ENCODE peak calls at places on chromosomes 2 and 18, in eight cellular contexts. K is foreskin fibroblast, Y is mammary epithelial cell, M is WERI-Rb-1, S is fibroblast of lung, F is heart left ventricle, L is choroid plexus epithelial cell, G is adrenal gland. Z is an unnamed sample.

GRCh38 chr18:58758606-58759005 is 87.3 kb downstream of the MALT1 start:
- DNase-seq in Y (no peak), F (no peak), M (no peak), L (no peak), G (peak; percentile 21), S (no peak), K (no peak), Z (no peak)

GRCh38 chr18:75824661-75825060 is 397.2 kb upstream of the SMIM21 start:
- DNase-seq in Y (no peak), K (no peak), S (no peak), L (no peak), G (no peak), F (no peak), M (peak; percentile 46), Z (no peak)

GRCh38 chr2:100483892-100484291 is 13.6 kb downstream of the NMS start:
- DNase-seq in L (no peak), K (no peak), G (no peak), Y (no peak), M (no peak), S (no peak), F (no peak), Z (no peak)

GRCh38 chr2:41141146-41141791 is 689.4 kb upstream of the SLC8A1 start:
- DNase-seq in G (no peak), L (no peak), S (no peak), K (no peak), Y (no peak), F (no peak), M (no peak), Z (no peak)

GRCh38 chr18:53268455-53268854 is 928.5 kb downstream of the DCC start:
- DNase-seq in Y (no peak), F (no peak), K (no peak), S (no peak), L (no peak), G (no peak), M (no peak), Z (no peak)

GRCh38 chr2:96251721-96252292 is 14.0 kb downstream of the TMEM127 start:
- DNase-seq in L (peak; percentile 94), K (peak; percentile 91), F (peak; percentile 77), S (peak; percentile 98), G (peak; percentile 99), M (peak; percentile 85), Y (peak; percentile 81), Z (no peak)

GRCh38 chr18:24616638-24617037 is 156.2 kb downstream of the HRH4 start:
- DNase-seq in M (no peak), F (no peak), K (no peak), Y (no peak), L (no peak), S (no peak), G (no peak), Z (no peak)

GRCh38 chr2:16084274-16084673 is 143.9 kb downstream of the MYCN start:
- DNase-seq in S (no peak), G (no peak), M (no peak), K (no peak), Y (no peak), F (no peak), L (no peak), Z (no peak)

GRCh38 chr2:75416420-75417342 is 144.1 kb downstream of the EVA1A start:
- DNase-seq in G (no peak), S (no peak), K (no peak), F (no peak), M (no peak), L (no peak), Y (no peak), Z (no peak)

DNA sequence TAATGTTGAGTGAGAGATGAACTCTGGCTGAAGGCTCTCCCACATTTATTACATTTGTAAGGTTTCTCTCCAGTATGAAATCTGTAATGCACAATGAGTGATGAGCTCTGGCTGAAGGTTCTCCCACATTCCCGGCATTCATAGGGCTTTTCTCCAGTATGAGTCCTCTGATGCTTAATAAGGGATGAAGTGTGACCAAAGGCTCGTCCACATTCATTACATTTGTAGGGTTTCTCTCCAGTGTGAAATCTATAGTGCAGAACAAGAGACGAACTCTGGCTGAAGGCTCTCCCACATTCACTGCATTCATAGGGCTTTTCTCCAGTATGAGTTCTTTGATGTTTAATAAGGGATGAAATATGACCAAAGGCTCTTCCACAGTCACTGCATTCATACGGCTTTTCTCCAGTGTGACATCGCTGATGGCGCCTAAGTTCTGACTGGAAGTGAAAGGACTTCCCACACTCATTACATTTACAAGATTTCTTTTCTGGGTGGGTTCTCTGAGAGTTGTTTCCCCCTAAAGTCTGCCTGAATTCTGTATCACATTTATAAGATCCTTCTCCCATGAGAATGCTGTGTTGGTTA is 10.2 kb downstream of the ZNF514 start:
- DNase-seq in M (no peak), L (peak; percentile 8), F (no peak), S (peak; percentile 10), Y (no peak), K (no peak), G (no peak), Z (no peak)
- H3K4me3 ChIP-seq in M (no peak overlapping the region), L (no peak overlapping the region), F (no peak overlapping the region), S (no peak overlapping the region), Y (no peak overlapping the region), K (no peak overlapping the region), G (no peak overlapping the region), Z (no peak overlapping the region)

GRCh38 chr2:88345842-88346241 is 106.7 kb downstream of the FOXI3 start:
- DNase-seq in S (no peak), F (no peak), L (no peak), Y (no peak), G (no peak), K (no peak), M (no peak), Z (no peak)

GRCh38 chr2:88355486-88355885 is 97.0 kb downstream of the FOXI3 start:
- DNase-seq in S (no peak), K (no peak), L (no peak), G (no peak), Y (no peak), M (no peak), F (no peak), Z (no peak)

GRCh38 chr2:88350641-88351601 is 101.6 kb downstream of the FOXI3 start:
- DNase-seq in M (peak; percentile 31), S (no peak), G (peak; percentile 72), L (peak; percentile 23), K (no peak), F (peak; percentile 40), Y (peak; percentile 47), Z (peak; percentile 58)

DNA sequence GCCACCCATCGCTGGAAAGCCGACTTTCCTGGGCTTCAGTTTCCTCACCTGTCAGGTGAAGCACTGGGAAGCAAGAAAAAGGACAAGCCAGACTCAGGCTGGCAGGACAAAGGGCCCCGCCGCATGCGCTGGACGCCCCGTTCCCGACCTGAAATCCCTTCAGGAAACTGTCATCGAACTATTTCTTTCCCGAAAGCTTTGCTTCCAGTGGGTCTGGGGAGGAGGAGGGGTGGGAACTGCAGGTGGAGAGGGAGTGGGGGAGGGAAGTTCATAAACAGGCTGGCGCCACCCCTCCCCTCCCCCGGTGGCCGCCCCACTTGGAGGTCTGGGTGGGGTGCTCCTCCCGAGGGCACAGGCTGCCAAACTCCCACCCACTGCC is 102.2 kb downstream of the FOXI3 start:
- DNase-seq in L (no peak), F (no peak), Y (no peak), G (no peak), K (no peak), S (no peak), M (no peak), Z (no peak)
- H3K4me3 ChIP-seq in L (no peak overlapping the region), F (peak overlapping the region; percentile 16), Y (peak overlapping the region; percentile 39), G (peak overlapping the region; percentile 49), K (no peak overlapping the region), S (no peak overlapping the region), M (no peak overlapping the region), Z (no peak overlapping the region)

GRCh38 chr2:200713704-200714064 is 98.0 kb upstream of the BZW1 start:
- DNase-seq in L (no peak), S (no peak), G (no peak), F (no peak), M (no peak), Y (no peak), K (no peak), Z (no peak)
- H3K4me3 ChIP-seq in L (no peak overlapping the region), S (no peak overlapping the region), G (no peak overlapping the region), F (no peak overlapping the region), M (no peak overlapping the region), Y (no peak overlapping the region), K (no peak overlapping the region), Z (no peak overlapping the region)

GRCh38 chr18:3245185-3245564 is 2.4 kb upstream of the MYL12A start:
- DNase-seq in Y (no peak), G (no peak), M (no peak), L (no peak), F (no peak), K (no peak), S (no peak), Z (no peak)
- H3K4me3 ChIP-seq in Y (peak overlapping the region; percentile 48), G (peak overlapping the region; percentile 66), M (no peak overlapping the region), L (no peak overlapping the region), F (peak overlapping the region; percentile 85), K (peak overlapping the region; percentile 92), S (no peak overlapping the region), Z (no peak overlapping the region)

DNA sequence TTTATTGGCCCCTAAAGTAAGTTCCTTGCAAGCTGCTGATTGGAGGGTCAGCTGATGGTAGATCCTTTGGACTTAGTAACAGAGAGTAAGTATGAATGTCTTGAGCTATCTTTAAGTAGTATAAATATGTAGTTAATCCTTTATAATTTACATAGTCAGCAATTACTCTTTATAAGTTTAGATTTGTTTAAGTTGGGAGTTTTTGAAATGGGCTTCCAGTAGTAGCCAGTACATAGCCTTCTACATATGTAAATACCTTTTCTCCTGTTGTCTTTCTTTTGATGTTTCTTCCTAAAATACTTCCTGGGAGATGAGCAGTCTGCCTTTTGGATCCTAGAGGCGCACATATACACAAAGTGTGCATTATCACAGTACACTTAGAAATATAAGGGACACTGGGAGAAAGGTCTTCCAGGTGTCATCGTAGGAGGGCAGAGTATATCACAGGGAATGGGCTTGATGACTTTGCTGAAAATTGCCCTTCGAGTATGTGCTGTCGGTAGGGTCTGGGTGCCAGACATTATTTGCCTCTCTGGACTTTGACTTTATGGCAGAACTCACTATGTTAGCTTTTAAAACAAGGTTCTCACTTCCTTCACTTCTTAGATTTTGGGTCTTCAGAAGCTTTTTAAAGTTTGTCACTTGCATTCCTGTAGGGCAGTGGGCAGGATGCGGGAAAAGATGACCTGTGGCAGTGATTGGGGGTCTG is 21.6 kb downstream of the TTLL4 start:
- DNase-seq in Y (no peak), S (no peak), K (no peak), F (no peak), G (peak; percentile 25), L (no peak), M (no peak), Z (no peak)
- H3K4me3 ChIP-seq in Y (no peak overlapping the region), S (no peak overlapping the region), K (no peak overlapping the region), F (no peak overlapping the region), G (no peak overlapping the region), L (no peak overlapping the region), M (no peak overlapping the region), Z (no peak overlapping the region)

GRCh38 chr2:172462393-172463381 is 35.3 kb downstream of the ITGA6 start:
- DNase-seq in L (no peak), G (no peak), K (no peak), F (no peak), Y (peak; percentile 83), S (no peak), M (no peak), Z (peak; percentile 58)
- H3K4me3 ChIP-seq in L (no peak overlapping the region), G (no peak overlapping the region), K (no peak overlapping the region), F (no peak overlapping the region), Y (no peak overlapping the region), S (no peak overlapping the region), M (no peak overlapping the region), Z (no peak overlapping the region)